ENCODE peak calls at places on chromosomes 6 and 20, in four cellular contexts. O is neural progenitor cell, X is cardiac fibroblast, V is AG09309. T is an unnamed sample.

GRCh38 chr20:20009784-20010253 is 7.3 kb upstream of the NAA20 start:
- DNase-seq in O (peak), X (no peak), V (no peak), T (no peak)

GRCh38 chr6:140253096-140253495 is 878.6 kb upstream of the CITED2 start:
- DNase-seq in O (no peak), X (no peak), V (no peak), T (no peak)

GRCh38 chr6:21381336-21381963 is 212.1 kb upstream of the SOX4 start:
- DNase-seq in O (no peak), X (no peak), V (peak), T (no peak)

GRCh38 chr6:166989427-166990034 is 9.7 kb upstream of the CEP43 start:
- DNase-seq in O (peak), X (peak), V (no peak), T (no peak)

GRCh38 chr6:84249724-84250123 is 22.3 kb upstream of the CEP162 start:
- DNase-seq in O (no peak), X (peak), V (no peak), T (no peak)

GRCh38 chr20:32111287-32111686 is 1.8 kb downstream of the TM9SF4 start:
- DNase-seq in O (no peak), X (no peak), V (no peak), T (no peak)

GRCh38 chr20:37323985-37324384 is 22.0 kb upstream of the SRC start:
- DNase-seq in O (no peak), X (peak), V (peak), T (no peak)

GRCh38 chr6:39812853-39813533 is 20.8 kb downstream of the DAAM2 start:
- DNase-seq in O (no peak), X (peak), V (peak), T (no peak)

GRCh38 chr6:161584051-161584450 is 310.2 kb upstream of the AGPAT4 start:
- DNase-seq in O (no peak), X (no peak), V (no peak), T (no peak)

GRCh38 chr6:145372671-145373123 is 362.6 kb downstream of the EPM2A start:
- DNase-seq in O (no peak), X (peak), V (peak), T (no peak)

GRCh38 chr6:156687875-156688549 is 89.2 kb upstream of the ARID1B start:
- DNase-seq in O (peak), X (peak), V (no peak), T (peak)

GRCh38 chr6:119467478-119468081 is 118.0 kb upstream of the MAN1A1 start:
- DNase-seq in O (no peak), X (peak), V (peak), T (no peak)

GRCh38 chr6:152130441-152130840 is 323.0 kb downstream of the ESR1 start:
- DNase-seq in O (no peak), X (peak), V (no peak), T (no peak)

GRCh38 chr6:136524936-136525413 is 25.2 kb downstream of the MAP7 start:
- DNase-seq in O (peak), X (no peak), V (no peak), T (no peak)

GRCh38 chr6:80468398-80468797 is 361.9 kb downstream of the BCKDHB start:
- DNase-seq in O (no peak), X (no peak), V (no peak), T (no peak)

GRCh38 chr20:52972190-52972937 is at the start of gene TSHZ2:
- DNase-seq in O (peak), X (peak), V (no peak), T (no peak)

GRCh38 chr6:43926644-43927524 is 156.9 kb downstream of the VEGFA start:
- DNase-seq in O (peak), X (peak), V (peak), T (peak)

GRCh38 chr6:13300649-13301590 is 27.4 kb downstream of the TBC1D7 start:
- DNase-seq in O (no peak), X (no peak), V (no peak), T (no peak)

GRCh38 chr6:17394192-17394611 is 807 bp downstream of the CAP2 start:
- DNase-seq in O (peak), X (peak), V (no peak), T (peak)

GRCh38 chr20:52972965-52973819 is 1.0 kb downstream of the TSHZ2 start:
- DNase-seq in O (peak), X (no peak), V (no peak), T (no peak)

GRCh38 chr20:2692886-2693285 is 306 bp downstream of the EBF4 start:
- DNase-seq in O (peak), X (no peak), V (no peak), T (no peak)

GRCh38 chr20:17845701-17846475 is 122.7 kb downstream of the SNX5 start:
- DNase-seq in O (no peak), X (peak), V (no peak), T (peak)

GRCh38 chr6:116246089-116246488 is 7.8 kb downstream of the TSPYL4 start:
- DNase-seq in O (no peak), X (peak), V (no peak), T (no peak)

GRCh38 chr20:14984305-14984704 is 646.9 kb upstream of the FLRT3 start:
- DNase-seq in O (no peak), X (no peak), V (no peak), T (no peak)

GRCh38 chr6:88165877-88166492 is at the start of gene CNR1:
- DNase-seq in O (peak), X (peak), V (no peak), T (peak)

GRCh38 chr20:33372993-33373441 is 28.3 kb downstream of the CDK5RAP1 start:
- DNase-seq in O (no peak), X (no peak), V (no peak), T (no peak)

GRCh38 chr20:36543187-36544133 is 2.1 kb downstream of the MYL9 start:
- DNase-seq in O (no peak), X (peak), V (no peak), T (peak)

GRCh38 chr6:157244175-157244574 is 79.1 kb downstream of the TMEM242 start:
- DNase-seq in O (no peak), X (peak), V (peak), T (no peak)

GRCh38 chr6:125662301-125662700 is 87.1 kb upstream of the HEY2 start:
- DNase-seq in O (no peak), X (no peak), V (no peak), T (no peak)

GRCh38 chr6:119079288-119079809 is 885 bp upstream of the FAM184A start:
- DNase-seq in O (no peak), X (peak), V (peak), T (no peak)

GRCh38 chr6:30820196-30820595 is 64.1 kb upstream of the DDR1 start:
- DNase-seq in O (no peak), X (peak), V (peak), T (peak)

GRCh38 chr20:50577175-50578018 is 67.2 kb downstream of the PTPN1 start:
- DNase-seq in O (no peak), X (no peak), V (no peak), T (peak)

GRCh38 chr6:106870069-106870468 is 104.5 kb downstream of the CD24 start:
- DNase-seq in O (no peak), X (peak), V (peak), T (no peak)

GRCh38 chr20:37584238-37584807 is 56.6 kb upstream of the BLCAP start:
- DNase-seq in O (no peak), X (no peak), V (no peak), T (no peak)

GRCh38 chr6:69763763-69764162 is 33.0 kb downstream of the LMBRD1 start:
- DNase-seq in O (no peak), X (no peak), V (no peak), T (no peak)

GRCh38 chr6:69771158-69771906 is 25.5 kb downstream of the LMBRD1 start:
- DNase-seq in O (no peak), X (peak), V (no peak), T (no peak)

GRCh38 chr6:69768664-69769063 is 28.1 kb downstream of the LMBRD1 start:
- DNase-seq in O (no peak), X (peak), V (no peak), T (no peak)
- TF ChIP-seq CTCF in O (peak), X (peak), V (no peak), T (no peak)

GRCh38 chr6:51182884-51183283 is 364.2 kb downstream of the TFAP2B start:
- DNase-seq in O (no peak), X (no peak), V (no peak), T (no peak)

GRCh38 chr6:51184046-51184445 is 365.4 kb downstream of the TFAP2B start:
- DNase-seq in O (no peak), X (no peak), V (no peak), T (no peak)
- TF ChIP-seq CTCF in O (no peak), X (no peak), V (no peak), T (no peak)

DNA sequence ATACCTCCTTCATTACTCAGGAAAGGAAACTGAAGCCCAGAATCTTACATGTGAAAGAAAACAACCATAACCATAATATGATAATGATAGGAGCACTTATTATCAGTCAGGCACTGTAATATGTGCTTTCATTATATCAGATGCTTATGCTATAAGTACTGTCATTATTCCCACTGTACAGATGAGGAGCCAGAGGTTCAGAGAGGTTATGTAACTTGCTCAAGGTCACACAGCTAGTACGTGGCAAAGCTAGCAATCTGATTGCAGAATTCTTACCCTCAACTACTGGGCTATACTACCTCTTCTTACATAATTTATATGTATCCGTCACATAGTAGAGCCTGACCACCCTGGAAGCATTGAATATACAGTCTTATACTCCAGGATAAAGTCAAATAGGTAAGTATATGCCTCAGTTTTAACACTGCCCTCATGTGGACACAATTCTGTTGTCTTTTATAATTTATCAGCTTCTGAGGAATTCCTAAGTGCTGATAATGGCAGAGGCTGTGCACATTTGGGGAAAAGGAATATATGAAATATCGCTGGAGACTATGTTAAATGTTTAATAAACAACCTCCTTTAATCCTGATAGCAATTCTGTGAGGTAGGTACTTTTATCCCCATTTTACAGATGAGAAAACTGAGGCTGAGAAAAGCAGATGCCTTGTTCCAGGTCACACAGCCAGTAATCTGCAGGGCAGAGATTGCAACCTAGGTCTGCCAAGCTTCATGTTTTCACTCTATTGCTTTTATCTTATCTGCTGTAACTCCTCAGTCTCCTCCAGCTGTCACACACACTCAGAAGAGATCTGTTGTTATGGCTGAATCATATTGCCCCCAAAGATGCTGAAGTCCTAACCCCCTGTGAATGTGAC is 13.4 kb downstream of the BCAS1 start:
- DNase-seq in O (no peak), X (no peak), V (no peak), T (no peak)
- TF ChIP-seq CTCF in O (no peak), X (no peak), V (peak), T (no peak)

GRCh38 chr20:9407805-9408421 is 106.5 kb upstream of the LAMP5 start:
- DNase-seq in O (peak), X (peak), V (peak), T (peak)

GRCh38 chr20:9408422-9409300 is 105.7 kb upstream of the LAMP5 start:
- DNase-seq in O (no peak), X (peak), V (peak), T (no peak)

GRCh38 chr20:9409352-9409751 is 105.0 kb upstream of the LAMP5 start:
- DNase-seq in O (no peak), X (peak), V (no peak), T (no peak)

GRCh38 chr20:9411833-9412232 is 102.6 kb upstream of the LAMP5 start:
- DNase-seq in O (no peak), X (no peak), V (no peak), T (no peak)

GRCh38 chr20:9409981-9410380 is 104.4 kb upstream of the LAMP5 start:
- DNase-seq in O (no peak), X (peak), V (peak), T (no peak)
- TF ChIP-seq CTCF in O (no peak), X (no peak), V (no peak), T (no peak)

GRCh38 chr6:164825386-164825785 is 484.0 kb downstream of the C6orf118 start:
- DNase-seq in O (no peak), X (no peak), V (no peak), T (no peak)
- TF ChIP-seq CTCF in O (no peak), X (no peak), V (no peak), T (no peak)

DNA sequence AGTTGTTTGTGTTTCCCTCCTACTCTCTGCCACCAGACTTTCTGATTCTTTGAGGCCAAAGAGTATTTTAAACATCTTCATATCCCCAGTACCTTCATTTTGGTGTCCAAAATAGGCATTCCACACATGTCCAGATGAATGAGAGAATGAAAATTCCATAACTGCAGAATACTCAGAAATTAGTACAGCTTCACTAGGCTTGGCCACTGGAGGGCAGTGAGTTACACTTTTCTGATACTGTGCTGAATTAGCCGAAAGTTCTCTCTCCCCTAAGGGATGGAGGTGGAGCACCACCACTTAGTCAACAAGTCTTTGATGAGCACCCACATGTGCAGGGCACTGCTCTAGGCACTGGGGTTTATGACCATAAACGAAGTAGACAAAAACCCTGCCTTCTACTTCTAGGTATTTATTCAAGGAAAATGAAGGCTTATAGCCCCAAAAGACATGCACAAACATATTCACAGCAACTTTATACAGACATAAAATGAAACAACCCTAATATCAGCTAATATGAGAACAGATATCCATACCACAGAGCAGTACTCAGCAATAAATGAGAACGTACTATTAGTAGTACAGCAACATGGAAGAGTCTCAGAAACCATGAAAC is 46.1 kb upstream of the TMEM217 start:
- DNase-seq in O (peak), X (peak), V (no peak), T (no peak)
- TF ChIP-seq CTCF in O (peak), X (peak), V (peak), T (peak)

GRCh38 chr6:36595168-36595818 is 1.1 kb downstream of the SRSF3 start:
- DNase-seq in O (peak), X (peak), V (no peak), T (no peak)

GRCh38 chr6:36592221-36592655 is 1.9 kb upstream of the SRSF3 start:
- DNase-seq in O (no peak), X (no peak), V (no peak), T (peak)

GRCh38 chr6:36596359-36596758 is 2.2 kb downstream of the SRSF3 start:
- DNase-seq in O (no peak), X (no peak), V (no peak), T (peak)

GRCh38 chr6:36594816-36595167 is 630 bp downstream of the SRSF3 start:
- DNase-seq in O (no peak), X (no peak), V (no peak), T (no peak)

GRCh38 chr6:36594029-36594815 is at the start of gene SRSF3:
- DNase-seq in O (peak), X (peak), V (peak), T (peak)
- TF ChIP-seq CTCF in O (peak), X (peak), V (peak), T (peak)

DNA sequence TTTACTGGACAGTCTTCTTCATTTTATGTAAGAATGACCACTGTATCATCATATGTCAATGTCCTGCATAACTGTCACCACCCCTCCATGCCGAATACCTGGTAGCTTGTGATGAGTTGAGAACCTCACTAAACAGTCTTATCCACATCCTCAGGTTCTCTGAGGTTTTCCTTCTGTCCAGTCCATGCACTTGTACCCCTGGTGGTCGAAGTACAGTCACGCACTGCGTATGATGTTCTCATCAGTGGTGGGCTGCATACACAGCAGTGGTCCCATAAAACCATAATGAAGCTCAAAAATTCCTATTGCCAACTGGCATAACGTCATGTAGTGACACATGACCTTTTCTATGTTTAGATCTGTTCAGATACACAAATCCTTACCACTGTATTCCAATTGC is 31.2 kb upstream of the SDCBP2 start:
- DNase-seq in O (no peak), X (no peak), V (no peak), T (no peak)
- TF ChIP-seq CTCF in O (no peak), X (peak), V (no peak), T (no peak)

GRCh38 chr6:148534871-148535270 is 192.2 kb downstream of the SASH1 start:
- DNase-seq in O (no peak), X (no peak), V (no peak), T (no peak)

GRCh38 chr6:148535976-148536375 is 193.3 kb downstream of the SASH1 start:
- DNase-seq in O (no peak), X (no peak), V (peak), T (no peak)

GRCh38 chr6:148530976-148531375 is 188.3 kb downstream of the SASH1 start:
- DNase-seq in O (no peak), X (peak), V (no peak), T (no peak)

GRCh38 chr6:148532698-148533097 is 190.1 kb downstream of the SASH1 start:
- DNase-seq in O (no peak), X (no peak), V (no peak), T (no peak)

DNA sequence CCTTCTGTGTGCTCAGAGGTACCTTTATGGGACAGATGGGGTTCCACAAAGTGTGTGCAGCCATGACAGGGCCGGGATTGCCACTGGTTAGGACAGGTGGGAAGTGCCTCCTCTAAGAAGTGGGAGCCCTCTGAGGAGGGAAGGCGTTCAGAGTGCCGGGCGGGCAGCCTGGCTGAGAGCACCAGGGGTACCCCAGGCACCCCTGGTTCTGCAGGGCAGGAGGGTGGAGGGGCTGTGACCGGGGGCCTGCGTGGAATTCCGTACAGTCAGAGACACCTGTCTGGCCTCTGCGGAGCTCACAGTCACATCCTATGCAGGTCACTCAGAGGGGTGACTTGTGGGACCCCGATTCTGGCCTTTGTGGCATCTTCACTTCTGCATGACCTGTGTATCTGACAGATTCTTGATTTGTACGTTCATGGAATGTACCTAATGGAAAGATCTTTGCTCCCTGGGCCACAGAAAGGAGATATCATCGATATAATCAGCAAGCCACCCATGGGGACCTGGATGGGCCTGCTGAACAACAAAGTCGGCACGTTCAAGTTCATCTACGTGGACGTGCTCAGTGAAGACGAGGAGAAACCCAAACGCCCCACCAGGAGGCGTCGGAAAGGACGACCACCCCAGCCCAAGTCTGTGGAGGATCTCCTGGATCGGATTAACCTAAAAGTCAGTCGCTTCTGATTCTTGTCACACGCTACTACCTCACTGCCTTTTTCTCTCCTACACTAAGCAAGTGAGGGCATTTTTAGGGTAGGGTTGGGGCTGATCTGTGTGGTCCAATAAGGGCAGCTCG is 190.9 kb downstream of the SASH1 start:
- DNase-seq in O (no peak), X (no peak), V (no peak), T (no peak)
- TF ChIP-seq CTCF in O (no peak), X (no peak), V (no peak), T (no peak)